ENCODE peak calls at places on chromosomes 13 and 19, in seven cellular contexts. P is ascending aorta; W is bronchial epithelial cell; N is nucleus accumbens; Z is stimulated activated CD8-positive, alpha-beta memory T cell treated with anti-CD3 and anti-CD28 coated beads, Interleukin-7, amount 100 ng/mL, for 1 hour; H is activated CD4-positive, CD25-positive, alpha-beta regulatory T cell treated with anti-CD3 and anti-CD28 coated beads, Interleukin-2, amount 50 U/mL, for 16 hours; K is NCI-H2107. T is an unnamed sample.

GRCh38 chr13:25468330-25469178 is 96.8 kb downstream of the ATP8A2 start:
- DNase-seq in K (no peak), H (no peak), Z (no peak), N (peak; percentile 34), W (no peak), P (no peak), T (no peak)

GRCh38 chr13:45162194-45162593 is 38.7 kb downstream of the KCTD4 start:
- DNase-seq in P (no peak), K (no peak), H (no peak), N (no peak), W (peak; percentile 14), Z (no peak), T (no peak)

GRCh38 chr13:30192320-30193093 is 114.8 kb downstream of the KATNAL1 start:
- DNase-seq in W (no peak), Z (no peak), P (no peak), K (no peak), N (no peak), H (no peak), T (no peak)

GRCh38 chr19:33278403-33279269 is 23.7 kb downstream of the CEBPA start:
- DNase-seq in H (no peak), P (no peak), N (no peak), W (no peak), K (no peak), Z (no peak), T (no peak)

GRCh38 chr19:14536926-14537692 is 7.7 kb downstream of the TECR start:
- DNase-seq in Z (no peak), K (no peak), P (no peak), N (no peak), H (no peak), W (peak; percentile 89), T (no peak)

GRCh38 chr19:44757057-44757734 is 8.7 kb downstream of the BCL3 start:
- DNase-seq in K (no peak), Z (no peak), H (no peak), N (no peak), W (no peak), P (no peak), T (no peak)

GRCh38 chr19:41223431-41224234 is 4.6 kb downstream of the AXL start:
- DNase-seq in N (no peak), Z (no peak), K (no peak), H (no peak), W (peak; percentile 80), P (no peak), T (no peak)

GRCh38 chr19:41427647-41428480 is 690 bp upstream of the B3GNT8 start:
- DNase-seq in W (no peak), H (no peak), N (no peak), K (no peak), P (no peak), Z (peak; percentile 12), T (peak; percentile 15)

GRCh38 chr13:110913322-110913721 is 1.5 kb downstream of the ANKRD10 start:
- DNase-seq in P (no peak), K (no peak), Z (no peak), W (peak; percentile 35), N (no peak), H (no peak), T (no peak)

GRCh38 chr19:42274065-42274682 is 5.1 kb downstream of the CIC start:
- DNase-seq in N (no peak), W (no peak), P (no peak), K (no peak), Z (no peak), H (no peak), T (no peak)

T was measured in stimulated activated CD4-positive, alpha-beta T cell treated with anti-CD3 and anti-CD28 coated beads, TNF-alpha, amount 100 ng/mL, for 1 hour.